ENCODE peak calls at places on chromosomes 7 and 10, in five cellular contexts. One of them, this sample, is unnamed.

GRCh38 chr7:24982917-24983316 is 2.9 kb upstream of the OSBPL3 start:
- DNase-seq in renal cortical epithelial cell: no peak
- DNase-seq in NAMALWA: peak; percentile 58
- DNase-seq in GF-D8: no peak
- DNase-seq in RPMI7951: peak; percentile 47
- DNase-seq in this sample: no peak

GRCh38 chr10:3780056-3780765 is 4.8 kb downstream of the KLF6 start:
- DNase-seq in renal cortical epithelial cell: peak; percentile 59
- DNase-seq in NAMALWA: no peak
- DNase-seq in GF-D8: no peak
- DNase-seq in RPMI7951: peak; percentile 85
- DNase-seq in this sample: no peak

GRCh38 chr7:156650042-156650441 is 9.5 kb downstream of the RNF32 start:
- DNase-seq in renal cortical epithelial cell: peak; percentile 42
- DNase-seq in NAMALWA: no peak
- DNase-seq in GF-D8: no peak
- DNase-seq in RPMI7951: peak; percentile 39
- DNase-seq in this sample: no peak

GRCh38 chr7:55124989-55125875 is 106.4 kb downstream of the EGFR start:
- DNase-seq in renal cortical epithelial cell: no peak
- DNase-seq in NAMALWA: no peak
- DNase-seq in GF-D8: no peak
- DNase-seq in RPMI7951: peak; percentile 48
- DNase-seq in this sample: no peak

GRCh38 chr10:80136134-80136571 is 3.6 kb downstream of the PLAC9 start:
- DNase-seq in renal cortical epithelial cell: no peak
- DNase-seq in NAMALWA: no peak
- DNase-seq in GF-D8: no peak
- DNase-seq in RPMI7951: peak; percentile 58
- DNase-seq in this sample: peak; percentile 97

GRCh38 chr7:51471199-51472016 is 154.8 kb upstream of the COBL start:
- DNase-seq in renal cortical epithelial cell: no peak
- DNase-seq in NAMALWA: no peak
- DNase-seq in GF-D8: no peak
- DNase-seq in RPMI7951: no peak
- DNase-seq in this sample: no peak

GRCh38 chr7:41391818-41392217 is 311.1 kb downstream of the INHBA start:
- DNase-seq in renal cortical epithelial cell: no peak
- DNase-seq in NAMALWA: no peak
- DNase-seq in GF-D8: no peak
- DNase-seq in RPMI7951: no peak
- DNase-seq in this sample: no peak

GRCh38 chr10:68301790-68302502 is 29.9 kb upstream of the HNRNPH3 start:
- DNase-seq in renal cortical epithelial cell: peak; percentile 75
- DNase-seq in NAMALWA: peak; percentile 88
- DNase-seq in GF-D8: peak; percentile 43
- DNase-seq in RPMI7951: peak; percentile 49
- DNase-seq in this sample: no peak

GRCh38 chr10:60148266-60148840 is 241.3 kb downstream of the ANK3 start:
- DNase-seq in renal cortical epithelial cell: peak; percentile 99
- DNase-seq in NAMALWA: no peak
- DNase-seq in GF-D8: no peak
- DNase-seq in RPMI7951: peak; percentile 40
- DNase-seq in this sample: no peak

GRCh38 chr7:22196429-22196828 is 160.5 kb downstream of the RAPGEF5 start:
- DNase-seq in renal cortical epithelial cell: no peak
- DNase-seq in NAMALWA: no peak
- DNase-seq in GF-D8: no peak
- DNase-seq in RPMI7951: no peak
- DNase-seq in this sample: no peak

GRCh38 chr10:90856964-90857634 is 740 bp downstream of the HTR7 start:
- DNase-seq in renal cortical epithelial cell: no peak
- DNase-seq in NAMALWA: no peak
- DNase-seq in GF-D8: no peak
- DNase-seq in RPMI7951: no peak
- DNase-seq in this sample: peak; percentile 28

GRCh38 chr10:30581779-30582380 is 47.7 kb downstream of the LYZL2 start:
- DNase-seq in renal cortical epithelial cell: peak; percentile 41
- DNase-seq in NAMALWA: peak; percentile 56
- DNase-seq in GF-D8: no peak
- DNase-seq in RPMI7951: peak; percentile 55
- DNase-seq in this sample: no peak

This sample was measured in left ventricle myocardium superior.